ENCODE peak calls at places on chromosomes 3 and 15, in seven cellular contexts. H is fibroblast of lung, E is body of pancreas, A is IMR-90, W is uterus, R is transverse colon, Q is neural progenitor cell. B is an unnamed sample. For H3K4me1, the result is how much of the 10 kb centered on the place peaks cover.

GRCh38 chr15:31275331-31276262 is 51.0 kb upstream of the KLF13 start:
- DNase-seq in H (no peak), E (no peak), A (no peak), W (peak), R (peak), Q (peak), B (no peak)

GRCh38 chr3:52228751-52229291 is 3.4 kb upstream of the TLR9 start:
- DNase-seq in H (no peak), E (no peak), A (no peak), W (no peak), R (no peak), Q (no peak), B (no peak)

GRCh38 chr3:129558772-129559564 is 16.0 kb downstream of the H1-8 start:
- DNase-seq in H (peak), E (no peak), A (peak), W (no peak), R (no peak), Q (no peak), B (no peak)

GRCh38 chr3:29513236-29513635 is 232.4 kb downstream of the RBMS3 start:
- DNase-seq in H (peak), E (peak), A (peak), W (peak), R (no peak), Q (no peak), B (no peak)

GRCh38 chr3:140223631-140224030 is 288.6 kb downstream of the CLSTN2 start:
- DNase-seq in H (peak), E (no peak), A (no peak), W (no peak), R (no peak), Q (no peak), B (no peak)

GRCh38 chr3:161559177-161559998 is 62.8 kb downstream of the OTOL1 start:
- DNase-seq in H (peak), E (peak), A (peak), W (no peak), R (no peak), Q (peak), B (no peak)

GRCh38 chr15:78750566-78750965 is 60.7 kb downstream of the ADAMTS7 start:
- DNase-seq in H (no peak), E (peak), A (no peak), W (no peak), R (no peak), Q (no peak), B (no peak)

GRCh38 chr3:62954579-62954978 is 79.4 kb upstream of the CADPS start:
- DNase-seq in H (peak), E (peak), A (no peak), W (no peak), R (no peak), Q (peak), B (no peak)

GRCh38 chr3:37532168-37532567 is 329.5 kb upstream of the CTDSPL start:
- DNase-seq in H (no peak), E (no peak), A (no peak), W (no peak), R (no peak), Q (peak), B (no peak)

GRCh38 chr3:35664460-35664919 is 25.2 kb downstream of the ARPP21 start:
- DNase-seq in H (peak), E (peak), A (peak), W (no peak), R (no peak), Q (peak), B (no peak)

GRCh38 chr3:181940703-181941102 is 229.0 kb downstream of the SOX2 start:
- DNase-seq in H (no peak), E (no peak), A (no peak), W (no peak), R (no peak), Q (no peak), B (no peak)

GRCh38 chr3:4822568-4822967 is 156.7 kb upstream of the BHLHE40 start:
- DNase-seq in H (no peak), E (no peak), A (no peak), W (no peak), R (no peak), Q (no peak), B (no peak)

GRCh38 chr3:7328339-7328738 is 467.4 kb downstream of the GRM7 start:
- DNase-seq in H (no peak), E (no peak), A (no peak), W (no peak), R (no peak), Q (no peak), B (no peak)

GRCh38 chr3:110814170-110815007 is 257.2 kb upstream of the NECTIN3 start:
- DNase-seq in H (peak), E (no peak), A (peak), W (no peak), R (peak), Q (peak), B (no peak)

GRCh38 chr3:14319654-14320182 is 82.7 kb upstream of the SLC6A6 start:
- DNase-seq in H (peak), E (no peak), A (peak), W (no peak), R (peak), Q (peak), B (no peak)

GRCh38 chr3:119768668-119769393 is 13.1 kb upstream of the NR1I2 start:
- DNase-seq in H (no peak), E (no peak), A (no peak), W (no peak), R (no peak), Q (no peak), B (no peak)

GRCh38 chr15:57610130-57610529 is 18.4 kb downstream of the MYZAP start:
- DNase-seq in H (peak), E (peak), A (peak), W (peak), R (peak), Q (no peak), B (no peak)

GRCh38 chr3:71142440-71143161 is 440.9 kb downstream of the FOXP1 start:
- DNase-seq in H (no peak), E (no peak), A (peak), W (no peak), R (no peak), Q (peak), B (no peak)

GRCh38 chr3:8110966-8111798 is 390.4 kb upstream of the LMCD1 start:
- DNase-seq in H (peak), E (peak), A (peak), W (no peak), R (peak), Q (peak), B (peak)

GRCh38 chr15:63133786-63134185 is 12.1 kb downstream of the LACTB start:
- DNase-seq in H (peak), E (no peak), A (peak), W (no peak), R (no peak), Q (no peak), B (no peak)

GRCh38 chr3:122560680-122561079 is 3.4 kb downstream of the PARP9 start:
- DNase-seq in H (peak), E (peak), A (peak), W (peak), R (peak), Q (peak), B (no peak)

GRCh38 chr3:136473716-136474326 is 223.7 kb downstream of the PCCB start:
- DNase-seq in H (peak), E (no peak), A (peak), W (no peak), R (no peak), Q (no peak), B (no peak)

GRCh38 chr3:22713936-22714335 is 489.2 kb upstream of the UBE2E2 start:
- DNase-seq in H (peak), E (no peak), A (peak), W (no peak), R (no peak), Q (no peak), B (no peak)

GRCh38 chr3:188253800-188254452 is 100.0 kb downstream of the LPP start:
- DNase-seq in H (no peak), E (no peak), A (no peak), W (no peak), R (no peak), Q (no peak), B (no peak)

GRCh38 chr15:33089878-33090757 is 104.4 kb downstream of the FMN1 start:
- DNase-seq in H (peak), E (no peak), A (peak), W (no peak), R (peak), Q (no peak), B (no peak)

GRCh38 chr3:117526485-117527079 is 817.0 kb downstream of the TUSC7 start:
- DNase-seq in H (no peak), E (peak), A (peak), W (no peak), R (peak), Q (peak), B (peak)

GRCh38 chr3:124552224-124552623 is 178.0 kb upstream of the UMPS start:
- DNase-seq in H (peak), E (peak), A (peak), W (no peak), R (peak), Q (no peak), B (no peak)

GRCh38 chr3:62022312-62022711 is 351.0 kb downstream of the FEZF2 start:
- DNase-seq in H (no peak), E (no peak), A (no peak), W (no peak), R (no peak), Q (no peak), B (no peak)

GRCh38 chr3:137163241-137163916 is 205.6 kb downstream of the IL20RB start:
- DNase-seq in H (no peak), E (peak), A (no peak), W (peak), R (no peak), Q (peak), B (no peak)

GRCh38 chr15:74411686-74412085 is 22.1 kb downstream of the SEMA7A start:
- DNase-seq in H (no peak), E (no peak), A (no peak), W (no peak), R (no peak), Q (no peak), B (no peak)

GRCh38 chr3:2166552-2166951 is 67.9 kb downstream of the CNTN4 start:
- DNase-seq in H (no peak), E (no peak), A (no peak), W (no peak), R (no peak), Q (peak), B (no peak)

GRCh38 chr15:76150971-76151598 is 91.3 kb downstream of the TMEM266 start:
- DNase-seq in H (peak), E (peak), A (peak), W (peak), R (peak), Q (peak), B (peak)

GRCh38 chr15:44736261-44736765 is at the start of gene TRIM69:
- DNase-seq in H (no peak), E (no peak), A (no peak), W (no peak), R (no peak), Q (no peak), B (no peak)

GRCh38 chr3:64916937-64917336 is 229.1 kb upstream of the ADAMTS9 start:
- DNase-seq in H (no peak), E (no peak), A (no peak), W (no peak), R (no peak), Q (no peak), B (no peak)

GRCh38 chr3:4461459-4462090 is 5.5 kb downstream of the SUMF1 start:
- DNase-seq in H (no peak), E (no peak), A (no peak), W (no peak), R (no peak), Q (no peak), B (no peak)

GRCh38 chr3:32440481-32441350 is 49.1 kb downstream of the CMTM7 start:
- DNase-seq in H (peak), E (no peak), A (no peak), W (no peak), R (no peak), Q (no peak), B (no peak)

GRCh38 chr3:71401695-71402231 is 181.8 kb downstream of the FOXP1 start:
- DNase-seq in H (no peak), E (no peak), A (no peak), W (no peak), R (no peak), Q (peak), B (no peak)

DNA sequence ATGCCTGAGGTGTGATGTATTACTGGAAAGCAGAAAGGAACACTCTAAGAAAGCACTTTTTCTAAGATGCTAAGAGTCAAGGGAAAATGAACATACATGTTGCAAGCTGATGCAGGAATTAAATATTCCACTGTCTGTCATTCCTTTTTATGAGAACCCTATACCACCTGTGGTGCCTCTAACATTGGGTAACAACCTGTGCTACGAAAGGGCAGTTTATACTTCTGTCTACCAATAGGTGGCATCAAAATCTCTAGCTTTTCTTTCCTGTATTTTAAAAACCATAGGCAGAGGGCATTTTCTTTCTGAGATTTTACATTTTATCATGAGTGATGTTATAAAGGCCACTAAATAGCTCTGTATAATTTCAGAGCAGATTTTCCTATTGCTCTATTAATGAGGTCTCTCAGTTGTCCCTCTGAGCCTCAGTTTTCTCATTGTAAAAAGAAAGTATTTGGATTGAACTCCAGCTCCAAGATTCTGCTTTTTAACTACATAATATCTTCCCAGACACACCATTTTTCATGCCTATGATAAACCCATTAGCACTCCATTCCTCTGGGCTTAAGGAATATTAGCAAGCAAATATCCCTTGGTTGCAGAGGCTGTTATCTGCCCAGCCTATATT is 3.5 kb upstream of the CPNE4 start:
- DNase-seq in H (peak), E (no peak), A (peak), W (no peak), R (no peak), Q (peak), B (no peak)
- TF ChIP-seq CTCF in H (peak), E (peak), A (peak), W (peak), R (peak), Q (peak), B (peak)

GRCh38 chr15:54803987-54804386 is 392.8 kb downstream of the RSL24D1 start:
- DNase-seq in H (no peak), E (no peak), A (no peak), W (no peak), R (no peak), Q (no peak), B (no peak)

GRCh38 chr15:54808321-54808720 is 388.4 kb downstream of the RSL24D1 start:
- DNase-seq in H (no peak), E (no peak), A (no peak), W (no peak), R (no peak), Q (no peak), B (no peak)

GRCh38 chr15:54803139-54803808 is 393.5 kb downstream of the RSL24D1 start:
- DNase-seq in H (no peak), E (no peak), A (peak), W (no peak), R (no peak), Q (no peak), B (no peak)
- H3K4me1 ChIP-seq in H (under half), E (under half), A (under half), W (under half), R (under half), Q (under half), B (under half)

GRCh38 chr3:45596290-45596791 is 1.8 kb downstream of the LIMD1 start:
- DNase-seq in H (no peak), E (no peak), A (no peak), W (no peak), R (peak), Q (no peak), B (peak)
- H3K4me3 ChIP-seq in H (peak), E (no peak), A (peak), W (peak), R (peak), Q (no peak), B (peak)

GRCh38 chr3:10280177-10280529 is 12.6 kb downstream of the GHRL start:
- DNase-seq in H (no peak), E (no peak), A (no peak), W (no peak), R (no peak), Q (no peak), B (peak)
- TF ChIP-seq CTCF in H (no peak), E (no peak), A (no peak), W (no peak), R (no peak), Q (peak), B (no peak)

DNA sequence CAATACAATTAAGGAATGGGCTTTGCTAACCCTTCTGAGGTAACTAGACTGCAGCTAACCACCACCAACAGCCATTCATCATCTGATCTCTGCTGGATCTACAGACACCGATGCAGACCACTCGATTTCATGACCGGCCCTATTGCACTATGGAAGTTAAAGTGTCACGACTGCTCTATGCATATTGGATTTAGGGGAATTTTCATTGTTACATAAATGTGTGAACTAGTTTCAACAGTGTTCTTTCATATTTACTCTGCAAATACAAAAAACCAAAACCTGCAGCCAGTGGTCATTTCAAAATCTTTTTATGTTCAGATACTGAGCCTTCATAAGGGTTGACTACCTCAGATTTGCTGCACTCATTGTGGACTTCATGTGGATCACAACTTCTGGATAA is 14.5 kb downstream of the CDV3 start:
- DNase-seq in H (no peak), E (no peak), A (no peak), W (no peak), R (no peak), Q (no peak), B (no peak)
- H3K4me1 ChIP-seq in H (under half), E (under half), A (under half), W (under half), R (under half), Q (under half), B (under half)